ENCODE peak calls at places on chromosomes 11 and 22, in five cellular contexts. I is sigmoid colon, H is HepG2, X is HCT116, D is upper lobe of left lung. F is an unnamed sample.

GRCh38 chr11:6646631-6647281 is 8.9 kb downstream of the DCHS1 start:
- DNase-seq in I (peak; percentile 84), H (no peak), X (no peak), D (peak; percentile 10), F (no peak)

GRCh38 chr22:20530368-20531153 is 23.2 kb downstream of the MED15 start:
- DNase-seq in I (no peak), H (no peak), X (peak; percentile 56), D (no peak), F (no peak)

GRCh38 chr22:37176464-37177061 is 11.5 kb downstream of the C1QTNF6 start:
- DNase-seq in I (peak; percentile 88), H (no peak), X (no peak), D (no peak), F (peak; percentile 82)

GRCh38 chr11:116224154-116224888 is 548.5 kb downstream of the BUD13 start:
- DNase-seq in I (no peak), H (peak; percentile 32), X (peak; percentile 6), D (no peak), F (no peak)

GRCh38 chr22:22424210-22424800 is 84.2 kb downstream of the ZNF280B start:
- DNase-seq in I (no peak), H (no peak), X (no peak), D (no peak), F (no peak)

GRCh38 chr11:1343391-1344055 is 34.1 kb upstream of the TOLLIP start:
- DNase-seq in I (no peak), H (no peak), X (no peak), D (peak; percentile 69), F (no peak)

GRCh38 chr11:117300773-117301172 is 9.6 kb downstream of the BACE1-AS start:
- DNase-seq in I (no peak), H (no peak), X (no peak), D (no peak), F (no peak)

GRCh38 chr11:107592256-107592655 is 1.3 kb downstream of the ELMOD1 start:
- DNase-seq in I (no peak), H (no peak), X (no peak), D (no peak), F (no peak)

GRCh38 chr11:62713343-62713742 is 5.9 kb downstream of the GNG3 start:
- DNase-seq in I (no peak), H (no peak), X (no peak), D (no peak), F (no peak)

GRCh38 chr11:117062503-117062902 is 35.7 kb downstream of the SIK3 start:
- DNase-seq in I (no peak), H (no peak), X (no peak), D (no peak), F (no peak)

GRCh38 chr22:42074153-42074750 is at the start of gene PHETA2:
- DNase-seq in I (no peak), H (no peak), X (no peak), D (peak; percentile 91), F (peak; percentile 82)

GRCh38 chr22:20084547-20085413 is 4.7 kb downstream of the DGCR8 start:
- DNase-seq in I (no peak), H (peak; percentile 50), X (no peak), D (no peak), F (no peak)

GRCh38 chr22:26906464-26906863 is 249.1 kb downstream of the MIAT start:
- DNase-seq in I (no peak), H (no peak), X (no peak), D (no peak), F (no peak)

GRCh38 chr11:19359425-19360000 is 118.8 kb upstream of the E2F8 start:
- DNase-seq in I (no peak), H (no peak), X (no peak), D (no peak), F (no peak)

GRCh38 chr22:22759371-22759770 is 115.0 kb downstream of the GGTLC2 start:
- DNase-seq in I (no peak), H (no peak), X (no peak), D (no peak), F (no peak)

GRCh38 chr11:27914080-27914479 is 193.9 kb downstream of the KIF18A start:
- DNase-seq in I (no peak), H (no peak), X (no peak), D (no peak), F (no peak)

GRCh38 chr11:134244593-134244992 is 8.6 kb downstream of the THYN1 start:
- DNase-seq in I (no peak), H (peak; percentile 35), X (no peak), D (no peak), F (peak; percentile 69)

GRCh38 chr11:30314625-30315024 is 8.3 kb upstream of the ARL14EP start:
- DNase-seq in I (no peak), H (no peak), X (no peak), D (no peak), F (no peak)

GRCh38 chr11:111631034-111631665 is 28.9 kb downstream of the SIK2 start:
- DNase-seq in I (no peak), H (peak; percentile 64), X (no peak), D (no peak), F (no peak)

GRCh38 chr22:43301866-43302265 is 41.3 kb downstream of the SCUBE1 start:
- DNase-seq in I (no peak), H (no peak), X (no peak), D (peak; percentile 71), F (no peak)

GRCh38 chr11:93655581-93656255 is 5.8 kb upstream of the CEP295 start:
- DNase-seq in I (no peak), H (no peak), X (no peak), D (no peak), F (no peak)

GRCh38 chr11:16936643-16937042 is 77.6 kb downstream of the PLEKHA7 start:
- DNase-seq in I (no peak), H (no peak), X (no peak), D (no peak), F (no peak)

GRCh38 chr11:131671764-131672163 is 301.3 kb downstream of the NTM start:
- DNase-seq in I (peak; percentile 41), H (no peak), X (no peak), D (peak; percentile 70), F (no peak)

GRCh38 chr11:75858613-75859012 is 43.6 kb downstream of the UVRAG start:
- DNase-seq in I (no peak), H (no peak), X (no peak), D (no peak), F (no peak)

GRCh38 chr22:19992481-19992911 is 24.1 kb downstream of the ARVCF start:
- DNase-seq in I (no peak), H (no peak), X (no peak), D (no peak), F (no peak)

GRCh38 chr11:45146072-45147016 is at the start of gene PRDM11:
- DNase-seq in I (peak; percentile 93), H (no peak), X (peak; percentile 18), D (no peak), F (peak; percentile 72)

GRCh38 chr11:2526808-2527381 is 82.1 kb downstream of the KCNQ1 start:
- DNase-seq in I (peak; percentile 78), H (no peak), X (no peak), D (peak; percentile 77), F (peak; percentile 80)

GRCh38 chr22:20239951-20240773 is 28.0 kb downstream of the RTN4R start:
- DNase-seq in I (no peak), H (no peak), X (no peak), D (peak; percentile 68), F (no peak)

GRCh38 chr22:42777126-42777525 is 56.5 kb upstream of the A4GALT start:
- DNase-seq in I (no peak), H (no peak), X (no peak), D (peak; percentile 50), F (no peak)

GRCh38 chr11:99555506-99555905 is 534.8 kb downstream of the CNTN5 start:
- DNase-seq in I (no peak), H (no peak), X (no peak), D (no peak), F (no peak)

GRCh38 chr11:130508913-130509312 is 60.5 kb downstream of the ADAMTS15 start:
- DNase-seq in I (no peak), H (no peak), X (no peak), D (no peak), F (no peak)

GRCh38 chr22:25779426-25779825 is 37.4 kb downstream of the MYO18B start:
- DNase-seq in I (no peak), H (no peak), X (no peak), D (no peak), F (no peak)
- H3K36me3 ChIP-seq in I (no peaks in the 10 kb centered on the region), H (no peaks in the 10 kb centered on the region), X (no peaks in the 10 kb centered on the region), D (no peaks in the 10 kb centered on the region), F (no peaks in the 10 kb centered on the region)

GRCh38 chr11:12746593-12747097 is 72.4 kb downstream of the TEAD1 start:
- DNase-seq in I (peak; percentile 77), H (peak; percentile 29), X (peak; percentile 78), D (peak; percentile 46), F (no peak)
- TF ChIP-seq POLR2AphosphoS5 in I (no peak), H (no peak), X (peak; percentile 39), D (no peak), F (no peak)

GRCh38 chr11:118715837-118716260 is 36.4 kb upstream of the TREH start:
- DNase-seq in I (no peak), H (no peak), X (no peak), D (no peak), F (no peak)
- H3K4me3 ChIP-seq in I (no peak overlapping the region), H (no peak overlapping the region), X (no peak overlapping the region), D (no peak overlapping the region), F (no peak overlapping the region)

GRCh38 chr11:69298778-69299461 is 5.0 kb downstream of the MYEOV start:
- DNase-seq in I (no peak), H (no peak), X (no peak), D (no peak), F (peak; percentile 69)
- H3K36me3 ChIP-seq in I (no peaks in the 10 kb centered on the region), H (no peaks in the 10 kb centered on the region), X (no peaks in the 10 kb centered on the region), D (no peaks in the 10 kb centered on the region), F (no peaks in the 10 kb centered on the region)

GRCh38 chr11:66347425-66348276 is at the start of gene B4GAT1:
- DNase-seq in I (peak; percentile 96), H (peak; percentile 68), X (peak; percentile 85), D (peak; percentile 95), F (peak; percentile 92)

GRCh38 chr11:66344550-66345315 is at the start of gene BRMS1:
- DNase-seq in I (peak; percentile 99), H (peak; percentile 94), X (peak; percentile 95), D (peak; percentile 92), F (peak; percentile 99)

GRCh38 chr11:66345316-66345649 is 379 bp upstream of the BRMS1 start:
- DNase-seq in I (no peak), H (no peak), X (no peak), D (no peak), F (no peak)

GRCh38 chr11:66346476-66347424 is 679 bp downstream of the B4GAT1 start:
- DNase-seq in I (no peak), H (no peak), X (no peak), D (peak; percentile 87), F (no peak)

GRCh38 chr11:66349084-66349386 is 1.6 kb upstream of the B4GAT1 start:
- DNase-seq in I (no peak), H (no peak), X (no peak), D (no peak), F (no peak)
- TF ChIP-seq POLR2AphosphoS5 in I (no peak), H (no peak), X (no peak), D (no peak), F (no peak)